ENCODE peak calls at places on chromosomes 11 and 22, in ten cellular contexts. One of them, this sample, is unnamed.

GRCh38 chr11:1562469-1563148 is 9.5 kb downstream of the DUSP8 start:
- DNase-seq in germinal center: no peak
- DNase-seq in non-pigmented ciliary epithelial cell: no peak
- DNase-seq in AG09309: no peak
- DNase-seq in A549: no peak
- DNase-seq in psoas muscle: no peak
- DNase-seq in HS-5: no peak
- DNase-seq in NCI-H1417: no peak
- DNase-seq in OCI-LY7: no peak
- DNase-seq in testis: no peak
- DNase-seq in this sample: no peak

GRCh38 chr11:128528294-128528693 is 59.1 kb downstream of the ETS1 start:
- DNase-seq in germinal center: no peak
- DNase-seq in non-pigmented ciliary epithelial cell: no peak
- DNase-seq in AG09309: no peak
- DNase-seq in A549: no peak
- DNase-seq in psoas muscle: no peak
- DNase-seq in HS-5: no peak
- DNase-seq in NCI-H1417: no peak
- DNase-seq in OCI-LY7: no peak
- DNase-seq in testis: no peak
- DNase-seq in this sample: no peak

GRCh38 chr22:41998361-41999261 is at the start of gene WBP2NL:
- DNase-seq in germinal center: peak; percentile 98
- DNase-seq in non-pigmented ciliary epithelial cell: peak; percentile 27
- DNase-seq in AG09309: peak; percentile 5
- DNase-seq in A549: peak; percentile 78
- DNase-seq in psoas muscle: peak; percentile 80
- DNase-seq in HS-5: peak; percentile 50
- DNase-seq in NCI-H1417: peak; percentile 90
- DNase-seq in OCI-LY7: peak; percentile 86
- DNase-seq in testis: peak; percentile 94
- DNase-seq in this sample: peak; percentile 34

GRCh38 chr11:65355776-65356393 is 1.3 kb downstream of the TIGD3 start:
- DNase-seq in germinal center: no peak
- DNase-seq in non-pigmented ciliary epithelial cell: no peak
- DNase-seq in AG09309: no peak
- DNase-seq in A549: no peak
- DNase-seq in psoas muscle: peak; percentile 52
- DNase-seq in HS-5: no peak
- DNase-seq in NCI-H1417: peak; percentile 88
- DNase-seq in OCI-LY7: no peak
- DNase-seq in testis: peak; percentile 63
- DNase-seq in this sample: no peak

GRCh38 chr22:27252282-27253049 is 549.1 kb downstream of the MN1 start:
- DNase-seq in germinal center: no peak
- DNase-seq in non-pigmented ciliary epithelial cell: peak; percentile 79
- DNase-seq in AG09309: peak; percentile 57
- DNase-seq in A549: peak; percentile 60
- DNase-seq in psoas muscle: peak; percentile 61
- DNase-seq in HS-5: peak; percentile 49
- DNase-seq in NCI-H1417: no peak
- DNase-seq in OCI-LY7: no peak
- DNase-seq in testis: no peak
- DNase-seq in this sample: no peak

GRCh38 chr11:81987829-81988472 is 745.7 kb downstream of the FAM181B start:
- DNase-seq in germinal center: no peak
- DNase-seq in non-pigmented ciliary epithelial cell: peak; percentile 8
- DNase-seq in AG09309: no peak
- DNase-seq in A549: no peak
- DNase-seq in psoas muscle: no peak
- DNase-seq in HS-5: no peak
- DNase-seq in NCI-H1417: no peak
- DNase-seq in OCI-LY7: no peak
- DNase-seq in testis: peak; percentile 90
- DNase-seq in this sample: no peak

GRCh38 chr22:24758164-24758799 is 16.2 kb downstream of the PIWIL3 start:
- DNase-seq in germinal center: peak; percentile 25
- DNase-seq in non-pigmented ciliary epithelial cell: peak; percentile 17
- DNase-seq in AG09309: no peak
- DNase-seq in A549: peak; percentile 14
- DNase-seq in psoas muscle: peak; percentile 43
- DNase-seq in HS-5: peak; percentile 25
- DNase-seq in NCI-H1417: peak; percentile 61
- DNase-seq in OCI-LY7: peak; percentile 64
- DNase-seq in testis: peak; percentile 63
- DNase-seq in this sample: peak; percentile 76

GRCh38 chr11:12202911-12203310 is 92.5 kb downstream of the MICAL2 start:
- DNase-seq in germinal center: no peak
- DNase-seq in non-pigmented ciliary epithelial cell: no peak
- DNase-seq in AG09309: no peak
- DNase-seq in A549: no peak
- DNase-seq in psoas muscle: no peak
- DNase-seq in HS-5: no peak
- DNase-seq in NCI-H1417: no peak
- DNase-seq in OCI-LY7: no peak
- DNase-seq in testis: no peak
- DNase-seq in this sample: no peak

GRCh38 chr11:13140873-13141655 is 131.9 kb downstream of the RASSF10 start:
- DNase-seq in germinal center: no peak
- DNase-seq in non-pigmented ciliary epithelial cell: no peak
- DNase-seq in AG09309: no peak
- DNase-seq in A549: no peak
- DNase-seq in psoas muscle: no peak
- DNase-seq in HS-5: no peak
- DNase-seq in NCI-H1417: no peak
- DNase-seq in OCI-LY7: no peak
- DNase-seq in testis: no peak
- DNase-seq in this sample: no peak

GRCh38 chr22:49214976-49215375 is 612.7 kb downstream of the BRD1 start:
- DNase-seq in germinal center: no peak
- DNase-seq in non-pigmented ciliary epithelial cell: no peak
- DNase-seq in AG09309: no peak
- DNase-seq in A549: no peak
- DNase-seq in psoas muscle: no peak
- DNase-seq in HS-5: no peak
- DNase-seq in NCI-H1417: no peak
- DNase-seq in OCI-LY7: no peak
- DNase-seq in testis: no peak
- DNase-seq in this sample: no peak

GRCh38 chr22:49297286-49297870 is 530.3 kb downstream of the BRD1 start:
- DNase-seq in germinal center: no peak
- DNase-seq in non-pigmented ciliary epithelial cell: no peak
- DNase-seq in AG09309: no peak
- DNase-seq in A549: no peak
- DNase-seq in psoas muscle: no peak
- DNase-seq in HS-5: no peak
- DNase-seq in NCI-H1417: no peak
- DNase-seq in OCI-LY7: no peak
- DNase-seq in testis: no peak
- DNase-seq in this sample: no peak

GRCh38 chr11:63670738-63671321 is 346 bp downstream of the ATL3 start:
- DNase-seq in germinal center: peak; percentile 56
- DNase-seq in non-pigmented ciliary epithelial cell: no peak
- DNase-seq in AG09309: no peak
- DNase-seq in A549: peak; percentile 62
- DNase-seq in psoas muscle: peak; percentile 59
- DNase-seq in HS-5: no peak
- DNase-seq in NCI-H1417: peak; percentile 86
- DNase-seq in OCI-LY7: peak; percentile 59
- DNase-seq in testis: peak; percentile 62
- DNase-seq in this sample: peak; percentile 56

GRCh38 chr11:95283653-95284052 is 52.7 kb upstream of the SESN3 start:
- DNase-seq in germinal center: no peak
- DNase-seq in non-pigmented ciliary epithelial cell: no peak
- DNase-seq in AG09309: no peak
- DNase-seq in A549: no peak
- DNase-seq in psoas muscle: no peak
- DNase-seq in HS-5: no peak
- DNase-seq in NCI-H1417: no peak
- DNase-seq in OCI-LY7: no peak
- DNase-seq in testis: no peak
- DNase-seq in this sample: no peak

GRCh38 chr11:18987454-18988231 is 48.4 kb upstream of the MRGPRX1 start:
- DNase-seq in germinal center: no peak
- DNase-seq in non-pigmented ciliary epithelial cell: no peak
- DNase-seq in AG09309: no peak
- DNase-seq in A549: no peak
- DNase-seq in psoas muscle: no peak
- DNase-seq in HS-5: peak; percentile 79
- DNase-seq in NCI-H1417: no peak
- DNase-seq in OCI-LY7: no peak
- DNase-seq in testis: no peak
- DNase-seq in this sample: no peak

GRCh38 chr11:68714047-68714856 is 29.9 kb downstream of the GAL start:
- DNase-seq in germinal center: no peak
- DNase-seq in non-pigmented ciliary epithelial cell: no peak
- DNase-seq in AG09309: no peak
- DNase-seq in A549: no peak
- DNase-seq in psoas muscle: no peak
- DNase-seq in HS-5: no peak
- DNase-seq in NCI-H1417: no peak
- DNase-seq in OCI-LY7: no peak
- DNase-seq in testis: no peak
- DNase-seq in this sample: no peak

GRCh38 chr11:723120-723883 is 17.3 kb downstream of the EPS8L2 start:
- DNase-seq in germinal center: peak; percentile 60
- DNase-seq in non-pigmented ciliary epithelial cell: peak; percentile 36
- DNase-seq in AG09309: no peak
- DNase-seq in A549: no peak
- DNase-seq in psoas muscle: peak; percentile 31
- DNase-seq in HS-5: no peak
- DNase-seq in NCI-H1417: peak; percentile 62
- DNase-seq in OCI-LY7: peak; percentile 76
- DNase-seq in testis: peak; percentile 62
- DNase-seq in this sample: peak; percentile 71

GRCh38 chr22:20319041-20319744 is 667 bp downstream of the DGCR6L start:
- DNase-seq in germinal center: peak; percentile 28
- DNase-seq in non-pigmented ciliary epithelial cell: no peak
- DNase-seq in AG09309: no peak
- DNase-seq in A549: no peak
- DNase-seq in psoas muscle: no peak
- DNase-seq in HS-5: no peak
- DNase-seq in NCI-H1417: peak; percentile 51
- DNase-seq in OCI-LY7: peak; percentile 37
- DNase-seq in testis: peak; percentile 23
- DNase-seq in this sample: peak; percentile 87

GRCh38 chr22:41286639-41287091 is 678 bp upstream of the RANGAP1 start:
- DNase-seq in germinal center: peak; percentile 55
- DNase-seq in non-pigmented ciliary epithelial cell: no peak
- DNase-seq in AG09309: no peak
- DNase-seq in A549: no peak
- DNase-seq in psoas muscle: no peak
- DNase-seq in HS-5: no peak
- DNase-seq in NCI-H1417: no peak
- DNase-seq in OCI-LY7: peak; percentile 86
- DNase-seq in testis: peak; percentile 46
- DNase-seq in this sample: no peak

GRCh38 chr22:23177197-23177596 is 3.1 kb upstream of the BCR start:
- DNase-seq in germinal center: no peak
- DNase-seq in non-pigmented ciliary epithelial cell: no peak
- DNase-seq in AG09309: no peak
- DNase-seq in A549: no peak
- DNase-seq in psoas muscle: no peak
- DNase-seq in HS-5: no peak
- DNase-seq in NCI-H1417: no peak
- DNase-seq in OCI-LY7: no peak
- DNase-seq in testis: no peak
- DNase-seq in this sample: peak; percentile 93

GRCh38 chr11:45885274-45885920 is at the start of gene MAPK8IP1:
- DNase-seq in germinal center: peak; percentile 92
- DNase-seq in non-pigmented ciliary epithelial cell: no peak
- DNase-seq in AG09309: no peak
- DNase-seq in A549: no peak
- DNase-seq in psoas muscle: peak; percentile 61
- DNase-seq in HS-5: no peak
- DNase-seq in NCI-H1417: peak; percentile 88
- DNase-seq in OCI-LY7: peak; percentile 59
- DNase-seq in testis: peak; percentile 65
- DNase-seq in this sample: peak; percentile 91

GRCh38 chr11:56910785-56911184 is 77.9 kb upstream of the OR5AK2 start:
- DNase-seq in germinal center: no peak
- DNase-seq in non-pigmented ciliary epithelial cell: no peak
- DNase-seq in AG09309: no peak
- DNase-seq in A549: peak; percentile 49
- DNase-seq in psoas muscle: no peak
- DNase-seq in HS-5: no peak
- DNase-seq in NCI-H1417: no peak
- DNase-seq in OCI-LY7: no peak
- DNase-seq in testis: no peak
- DNase-seq in this sample: no peak

GRCh38 chr11:114061053-114062049 is 1.8 kb downstream of the ZBTB16 start:
- DNase-seq in germinal center: no peak
- DNase-seq in non-pigmented ciliary epithelial cell: no peak
- DNase-seq in AG09309: no peak
- DNase-seq in A549: no peak
- DNase-seq in psoas muscle: peak; percentile 63
- DNase-seq in HS-5: no peak
- DNase-seq in NCI-H1417: peak; percentile 74
- DNase-seq in OCI-LY7: no peak
- DNase-seq in testis: peak; percentile 51
- DNase-seq in this sample: peak; percentile 33

GRCh38 chr11:126332221-126332711 is 23.2 kb upstream of the ST3GAL4 start:
- DNase-seq in germinal center: no peak
- DNase-seq in non-pigmented ciliary epithelial cell: no peak
- DNase-seq in AG09309: peak; percentile 62
- DNase-seq in A549: no peak
- DNase-seq in psoas muscle: peak; percentile 89
- DNase-seq in HS-5: no peak
- DNase-seq in NCI-H1417: no peak
- DNase-seq in OCI-LY7: no peak
- DNase-seq in testis: peak; percentile 86
- DNase-seq in this sample: no peak

GRCh38 chr11:74923125-74923524 is 25.8 kb downstream of the XRRA1 start:
- DNase-seq in germinal center: no peak
- DNase-seq in non-pigmented ciliary epithelial cell: no peak
- DNase-seq in AG09309: no peak
- DNase-seq in A549: no peak
- DNase-seq in psoas muscle: no peak
- DNase-seq in HS-5: no peak
- DNase-seq in NCI-H1417: no peak
- DNase-seq in OCI-LY7: no peak
- DNase-seq in testis: no peak
- DNase-seq in this sample: no peak

GRCh38 chr22:31585161-31585859 is 76.7 kb downstream of the PISD start:
- DNase-seq in germinal center: no peak
- DNase-seq in non-pigmented ciliary epithelial cell: peak; percentile 45
- DNase-seq in AG09309: peak; percentile 33
- DNase-seq in A549: no peak
- DNase-seq in psoas muscle: no peak
- DNase-seq in HS-5: no peak
- DNase-seq in NCI-H1417: no peak
- DNase-seq in OCI-LY7: no peak
- DNase-seq in testis: no peak
- DNase-seq in this sample: peak; percentile 53

GRCh38 chr11:14587203-14587602 is 56.4 kb upstream of the PDE3B start:
- DNase-seq in germinal center: no peak
- DNase-seq in non-pigmented ciliary epithelial cell: no peak
- DNase-seq in AG09309: no peak
- DNase-seq in A549: no peak
- DNase-seq in psoas muscle: no peak
- DNase-seq in HS-5: no peak
- DNase-seq in NCI-H1417: no peak
- DNase-seq in OCI-LY7: no peak
- DNase-seq in testis: no peak
- DNase-seq in this sample: no peak

GRCh38 chr11:98155696-98156095 is 865.1 kb upstream of the CNTN5 start:
- DNase-seq in germinal center: no peak
- DNase-seq in non-pigmented ciliary epithelial cell: no peak
- DNase-seq in AG09309: no peak
- DNase-seq in A549: no peak
- DNase-seq in psoas muscle: no peak
- DNase-seq in HS-5: no peak
- DNase-seq in NCI-H1417: no peak
- DNase-seq in OCI-LY7: no peak
- DNase-seq in testis: no peak
- DNase-seq in this sample: no peak

GRCh38 chr11:121451178-121451981 is 734 bp upstream of the SORL1 start:
- DNase-seq in germinal center: no peak
- DNase-seq in non-pigmented ciliary epithelial cell: no peak
- DNase-seq in AG09309: no peak
- DNase-seq in A549: no peak
- DNase-seq in psoas muscle: no peak
- DNase-seq in HS-5: no peak
- DNase-seq in NCI-H1417: no peak
- DNase-seq in OCI-LY7: peak; percentile 79
- DNase-seq in testis: no peak
- DNase-seq in this sample: no peak

This sample was measured in K562.